ENCODE peak calls at places on chromosomes 4 and X, in four cellular contexts. One of them, this sample, is unnamed.

GRCh38 chr4:99103166-99103565 is 14.6 kb upstream of the ADH5 start:
- DNase-seq in K562: no peak
- DNase-seq in HL-60: no peak
- DNase-seq in GM12878: no peak
- DNase-seq in this sample: no peak

GRCh38 chr4:124737619-124738018 is 25.1 kb upstream of the ANKRD50 start:
- DNase-seq in K562: no peak
- DNase-seq in HL-60: no peak
- DNase-seq in GM12878: no peak
- DNase-seq in this sample: no peak

GRCh38 chr4:140603286-140603685 is 34.5 kb upstream of the UCP1 start:
- DNase-seq in K562: no peak
- DNase-seq in HL-60: no peak
- DNase-seq in GM12878: no peak
- DNase-seq in this sample: no peak

GRCh38 chrX:149498767-149499166 is 6.3 kb downstream of the IDS start:
- DNase-seq in K562: no peak
- DNase-seq in HL-60: no peak
- DNase-seq in GM12878: no peak
- DNase-seq in this sample: no peak

GRCh38 chr4:5383191-5383980 is 325.0 kb downstream of the EVC2 start:
- DNase-seq in K562: no peak
- DNase-seq in HL-60: no peak
- DNase-seq in GM12878: no peak
- DNase-seq in this sample: no peak

GRCh38 chr4:112266823-112267222 is 18.9 kb downstream of the TIFA start:
- DNase-seq in K562: peak; percentile 15
- DNase-seq in HL-60: no peak
- DNase-seq in GM12878: no peak
- DNase-seq in this sample: no peak

GRCh38 chr4:38795087-38795486 is 9.5 kb downstream of the TLR1 start:
- DNase-seq in K562: no peak
- DNase-seq in HL-60: no peak
- DNase-seq in GM12878: no peak
- DNase-seq in this sample: no peak

GRCh38 chr4:30720021-30720655 is at the start of gene PCDH7:
- DNase-seq in K562: no peak
- DNase-seq in HL-60: no peak
- DNase-seq in GM12878: no peak
- DNase-seq in this sample: no peak

GRCh38 chrX:43008356-43008755 is 230.4 kb upstream of the PPP1R2C start:
- DNase-seq in K562: no peak
- DNase-seq in HL-60: no peak
- DNase-seq in GM12878: no peak
- DNase-seq in this sample: no peak

GRCh38 chrX:108000751-108001150 is 18.6 kb upstream of the TEX13B start:
- DNase-seq in K562: no peak
- DNase-seq in HL-60: no peak
- DNase-seq in GM12878: no peak
- DNase-seq in this sample: no peak

GRCh38 chr4:175339100-175339707 is 421.0 kb downstream of the ADAM29 start:
- DNase-seq in K562: no peak
- DNase-seq in HL-60: no peak
- DNase-seq in GM12878: no peak
- DNase-seq in this sample: no peak

GRCh38 chrX:46587158-46587557 is 13.6 kb downstream of the CHST7 start:
- DNase-seq in K562: no peak
- DNase-seq in HL-60: no peak
- DNase-seq in GM12878: peak; percentile 55
- DNase-seq in this sample: no peak

GRCh38 chrX:134622056-134622812 is 36.0 kb downstream of the PLAC1 start:
- DNase-seq in K562: peak; percentile 57
- DNase-seq in HL-60: peak; percentile 5
- DNase-seq in GM12878: peak; percentile 35
- DNase-seq in this sample: peak; percentile 36

GRCh38 chr4:176077561-176077960 is 11.9 kb downstream of the WDR17 start:
- DNase-seq in K562: no peak
- DNase-seq in HL-60: no peak
- DNase-seq in GM12878: no peak
- DNase-seq in this sample: no peak

GRCh38 chr4:182255421-182256190 is 12.4 kb downstream of the TENM3 start:
- DNase-seq in K562: no peak
- DNase-seq in HL-60: no peak
- DNase-seq in GM12878: no peak
- DNase-seq in this sample: no peak

GRCh38 chr4:94156816-94157215 is 50.8 kb upstream of the SMARCAD1 start:
- DNase-seq in K562: no peak
- DNase-seq in HL-60: no peak
- DNase-seq in GM12878: no peak
- DNase-seq in this sample: no peak

GRCh38 chr4:63632858-63633257 is 776.4 kb downstream of the TECRL start:
- DNase-seq in K562: no peak
- DNase-seq in HL-60: no peak
- DNase-seq in GM12878: no peak
- DNase-seq in this sample: no peak

GRCh38 chr4:174631901-174632758 is 109.8 kb upstream of the HPGD start:
- DNase-seq in K562: peak; percentile 39
- DNase-seq in HL-60: peak; percentile 33
- DNase-seq in GM12878: no peak
- DNase-seq in this sample: no peak

GRCh38 chr4:182190306-182190705 is 52.9 kb upstream of the TENM3 start:
- DNase-seq in K562: no peak
- DNase-seq in HL-60: no peak
- DNase-seq in GM12878: no peak
- DNase-seq in this sample: no peak

GRCh38 chr4:74418063-74418670 is 26.8 kb upstream of the AREG start:
- DNase-seq in K562: no peak
- DNase-seq in HL-60: no peak
- DNase-seq in GM12878: no peak
- DNase-seq in this sample: no peak

GRCh38 chr4:108030332-108030731 is 40.6 kb downstream of the HADH start:
- DNase-seq in K562: peak; percentile 40
- DNase-seq in HL-60: peak; percentile 49
- DNase-seq in GM12878: no peak
- DNase-seq in this sample: peak; percentile 31

GRCh38 chrX:94545722-94546121 is 871.7 kb downstream of the FAM133A start:
- DNase-seq in K562: no peak
- DNase-seq in HL-60: no peak
- DNase-seq in GM12878: no peak
- DNase-seq in this sample: no peak

GRCh38 chr4:118981171-118981838 is 92.7 kb downstream of the SYNPO2 start:
- DNase-seq in K562: no peak
- DNase-seq in HL-60: no peak
- DNase-seq in GM12878: no peak
- DNase-seq in this sample: no peak

GRCh38 chrX:37830371-37830770 is 17.0 kb downstream of the DYNLT3 start:
- DNase-seq in K562: no peak
- DNase-seq in HL-60: no peak
- DNase-seq in GM12878: no peak
- DNase-seq in this sample: no peak

GRCh38 chrX:7190157-7190556 is 42.2 kb upstream of the PUDP start:
- DNase-seq in K562: no peak
- DNase-seq in HL-60: no peak
- DNase-seq in GM12878: no peak
- DNase-seq in this sample: no peak

GRCh38 chrX:72297953-72298730 is 7.6 kb downstream of the CITED1 start:
- DNase-seq in K562: peak; percentile 46
- DNase-seq in HL-60: peak; percentile 36
- DNase-seq in GM12878: no peak
- DNase-seq in this sample: no peak

GRCh38 chrX:72299891-72300630 is 5.7 kb downstream of the CITED1 start:
- DNase-seq in K562: no peak
- DNase-seq in HL-60: no peak
- DNase-seq in GM12878: no peak
- DNase-seq in this sample: no peak

GRCh38 chrX:72294497-72294896 is 11.2 kb downstream of the CITED1 start:
- DNase-seq in K562: no peak
- DNase-seq in HL-60: no peak
- DNase-seq in GM12878: no peak
- DNase-seq in this sample: no peak

GRCh38 chrX:72296991-72297390 is 8.7 kb downstream of the CITED1 start:
- DNase-seq in K562: no peak
- DNase-seq in HL-60: no peak
- DNase-seq in GM12878: no peak
- DNase-seq in this sample: no peak

GRCh38 chrX:72295745-72296144 is 10.0 kb downstream of the CITED1 start:
- DNase-seq in K562: no peak
- DNase-seq in HL-60: no peak
- DNase-seq in GM12878: no peak
- DNase-seq in this sample: no peak
- TF ChIP-seq POLR2AphosphoS5 in K562: no peak
- TF ChIP-seq POLR2AphosphoS5 in HL-60: no peak
- TF ChIP-seq POLR2AphosphoS5 in GM12878: no peak
- TF ChIP-seq POLR2AphosphoS5 in this sample: no peak

GRCh38 chr4:157080605-157081004 is 4.7 kb downstream of the GLRB start:
- DNase-seq in K562: no peak
- DNase-seq in HL-60: no peak
- DNase-seq in GM12878: no peak
- DNase-seq in this sample: no peak
- TF ChIP-seq SPI1 in K562: no peak
- TF ChIP-seq SPI1 in HL-60: no peak
- TF ChIP-seq SPI1 in GM12878: no peak
- TF ChIP-seq SPI1 in this sample: no peak

GRCh38 chr4:110618091-110619000 is 4.5 kb downstream of the PITX2 start:
- DNase-seq in K562: no peak
- DNase-seq in HL-60: no peak
- DNase-seq in GM12878: no peak
- DNase-seq in this sample: no peak
- TF ChIP-seq POLR2AphosphoS5 in K562: no peak
- TF ChIP-seq POLR2AphosphoS5 in HL-60: no peak
- TF ChIP-seq POLR2AphosphoS5 in GM12878: no peak
- TF ChIP-seq POLR2AphosphoS5 in this sample: no peak

DNA sequence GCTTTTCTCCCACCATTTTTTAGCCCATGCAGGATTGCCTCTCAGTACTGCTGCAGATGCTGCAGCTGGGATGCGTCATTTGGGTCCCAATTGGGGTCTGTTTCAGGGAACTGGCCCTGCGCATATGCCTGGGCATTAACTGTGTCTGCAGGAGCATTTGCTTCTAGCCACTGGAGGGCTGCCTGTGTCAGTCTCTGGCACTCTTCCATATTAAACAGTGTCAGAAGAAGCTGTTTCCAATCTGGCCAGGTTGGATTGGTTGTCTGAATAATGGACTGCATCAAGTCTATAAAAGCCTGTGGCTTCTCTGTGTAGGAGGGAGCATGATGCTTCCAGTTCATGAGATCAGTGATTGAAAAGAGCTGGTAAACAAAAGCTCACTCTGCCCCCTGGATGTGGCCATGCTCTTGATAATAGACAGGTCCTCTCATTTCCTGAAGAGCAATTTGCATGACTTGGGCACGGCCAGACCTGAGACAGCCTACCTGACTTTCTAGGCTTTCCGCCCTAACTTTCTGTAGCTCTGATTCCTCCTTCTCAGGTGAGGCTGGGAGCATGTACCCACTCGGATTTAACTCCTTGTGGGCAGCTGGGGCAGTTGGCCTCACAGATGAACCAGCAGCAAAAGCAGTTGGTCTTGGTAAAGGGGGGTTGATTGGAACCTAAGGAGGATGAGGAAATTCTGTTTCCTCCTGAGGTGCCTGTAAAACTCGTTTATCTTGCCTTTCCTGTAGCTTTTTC is 29.2 kb downstream of the SULT1E1 start:
- DNase-seq in K562: no peak
- DNase-seq in HL-60: peak; percentile 57
- DNase-seq in GM12878: no peak
- DNase-seq in this sample: no peak
- TF ChIP-seq SPI1 in K562: no peak
- TF ChIP-seq SPI1 in HL-60: no peak
- TF ChIP-seq SPI1 in GM12878: no peak
- TF ChIP-seq SPI1 in this sample: no peak

GRCh38 chr4:134201216-134202098 is at the start of gene PABPC4L:
- DNase-seq in K562: peak; percentile 31
- DNase-seq in HL-60: no peak
- DNase-seq in GM12878: no peak
- DNase-seq in this sample: no peak
- TF ChIP-seq POLR2AphosphoS5 in K562: no peak
- TF ChIP-seq POLR2AphosphoS5 in HL-60: no peak
- TF ChIP-seq POLR2AphosphoS5 in GM12878: no peak
- TF ChIP-seq POLR2AphosphoS5 in this sample: no peak

GRCh38 chr4:68494688-68495087 is 47.4 kb downstream of the TMPRSS11E start:
- DNase-seq in K562: no peak
- DNase-seq in HL-60: no peak
- DNase-seq in GM12878: no peak
- DNase-seq in this sample: no peak

GRCh38 chr4:68489338-68489737 is 42.1 kb downstream of the TMPRSS11E start:
- DNase-seq in K562: no peak
- DNase-seq in HL-60: no peak
- DNase-seq in GM12878: no peak
- DNase-seq in this sample: no peak

GRCh38 chr4:68490826-68491457 is 43.7 kb downstream of the TMPRSS11E start:
- DNase-seq in K562: no peak
- DNase-seq in HL-60: no peak
- DNase-seq in GM12878: no peak
- DNase-seq in this sample: no peak
- TF ChIP-seq SPI1 in K562: no peak
- TF ChIP-seq SPI1 in HL-60: no peak
- TF ChIP-seq SPI1 in GM12878: no peak
- TF ChIP-seq SPI1 in this sample: no peak

This sample was measured in GM12891.